ENCODE peak calls at places on chromosomes 2 and 18, in six cellular contexts. P, F, I, V, M and Y are unnamed samples.

GRCh38 chr18:9615280-9615797 is 980 bp upstream of the PPP4R1 start:
- DNase-seq in P (no peak), F (peak; percentile 40), I (peak; percentile 17), V (no peak), M (no peak), Y (peak; percentile 7)

GRCh38 chr2:439077-439476 is 151.2 kb upstream of the ALKAL2 start:
- DNase-seq in P (no peak), F (no peak), I (no peak), V (no peak), M (no peak), Y (peak; percentile 30)

GRCh38 chr18:32550958-32551357 is 80.3 kb upstream of the GAREM1 start:
- DNase-seq in P (no peak), F (peak; percentile 86), I (no peak), V (peak; percentile 26), M (peak; percentile 34), Y (peak; percentile 28)

GRCh38 chr2:127105656-127106456 is 1.1 kb downstream of the BIN1 start:
- DNase-seq in P (peak; percentile 61), F (peak; percentile 75), I (peak; percentile 51), V (peak; percentile 75), M (no peak), Y (no peak)

GRCh38 chr2:10302479-10303173 is at the start of gene HPCAL1:
- DNase-seq in P (peak; percentile 70), F (peak; percentile 98), I (peak; percentile 91), V (peak; percentile 81), M (peak; percentile 89), Y (peak; percentile 90)

GRCh38 chr2:168118733-168119518 is 128.5 kb downstream of the STK39 start:
- DNase-seq in P (peak; percentile 82), F (peak; percentile 87), I (peak; percentile 77), V (peak; percentile 80), M (no peak), Y (peak; percentile 10)

GRCh38 chr2:127056631-127057370 is 50.2 kb downstream of the BIN1 start:
- DNase-seq in P (no peak), F (no peak), I (no peak), V (no peak), M (no peak), Y (no peak)

GRCh38 chr2:80410346-80410745 is 105.8 kb upstream of the LRRTM1 start:
- DNase-seq in P (no peak), F (no peak), I (no peak), V (no peak), M (no peak), Y (no peak)

GRCh38 chr2:76599732-76600368 is 889.1 kb upstream of the GCFC2 start:
- DNase-seq in P (peak; percentile 67), F (peak; percentile 95), I (peak; percentile 77), V (peak; percentile 85), M (peak; percentile 71), Y (peak; percentile 72)

GRCh38 chr2:105919826-105920225 is 175.1 kb downstream of the NCK2 start:
- DNase-seq in P (peak; percentile 62), F (peak; percentile 54), I (no peak), V (peak; percentile 25), M (no peak), Y (peak; percentile 33)

GRCh38 chr2:173034143-173034542 is 41.5 kb upstream of the MAP3K20 start:
- DNase-seq in P (no peak), F (no peak), I (no peak), V (no peak), M (no peak), Y (no peak)

GRCh38 chr2:70511986-70512729 is 41.5 kb downstream of the TGFA start:
- DNase-seq in P (no peak), F (no peak), I (no peak), V (no peak), M (no peak), Y (no peak)

GRCh38 chr2:38592951-38593350 is 9.8 kb downstream of the HNRNPLL start:
- DNase-seq in P (peak; percentile 79), F (no peak), I (no peak), V (peak; percentile 32), M (no peak), Y (no peak)

GRCh38 chr2:130796280-130796679 is 40.4 kb upstream of the ARHGEF4 start:
- DNase-seq in P (no peak), F (peak; percentile 78), I (no peak), V (no peak), M (no peak), Y (no peak)

GRCh38 chr2:199896617-199897016 is 14.5 kb upstream of the C2orf69 start:
- DNase-seq in P (no peak), F (no peak), I (no peak), V (no peak), M (no peak), Y (no peak)

GRCh38 chr2:32865399-32866068 is 81.2 kb upstream of the LTBP1 start:
- DNase-seq in P (peak; percentile 96), F (no peak), I (no peak), V (peak; percentile 92), M (no peak), Y (peak; percentile 93)

GRCh38 chr2:127101756-127102463 is 5.0 kb downstream of the BIN1 start:
- DNase-seq in P (no peak), F (no peak), I (no peak), V (no peak), M (no peak), Y (no peak)

GRCh38 chr2:124402274-124402673 is 377.2 kb downstream of the CNTNAP5 start:
- DNase-seq in P (no peak), F (no peak), I (no peak), V (no peak), M (no peak), Y (no peak)

GRCh38 chr2:6863792-6864191 is 1.9 kb downstream of the CMPK2 start:
- DNase-seq in P (no peak), F (no peak), I (no peak), V (peak; percentile 31), M (no peak), Y (peak; percentile 11)

GRCh38 chr18:50128506-50129271 is 66.3 kb downstream of the MYO5B start:
- DNase-seq in P (no peak), F (no peak), I (no peak), V (no peak), M (no peak), Y (no peak)

GRCh38 chr2:18911416-18911815 is 322.0 kb upstream of the NT5C1B start:
- DNase-seq in P (no peak), F (no peak), I (no peak), V (no peak), M (no peak), Y (no peak)
- H4K8ac ChIP-seq in P (peak overlapping the region; percentile 78), F (no peak overlapping the region), I (no peak overlapping the region), V (peak overlapping the region; percentile 88), M (peak overlapping the region; percentile 46), Y (no peak overlapping the region)

GRCh38 chr2:48439102-48439501 is 90.9 kb upstream of the STON1 start:
- DNase-seq in P (peak; percentile 28), F (no peak), I (no peak), V (no peak), M (no peak), Y (no peak)
- H3K4me3 ChIP-seq in P (no peak overlapping the region), F (no peak overlapping the region), I (no peak overlapping the region), V (no peak overlapping the region), M (no peak overlapping the region), Y (no peak overlapping the region)

GRCh38 chr2:174773191-174773590 is 8.9 kb upstream of the CHRNA1 start:
- DNase-seq in P (no peak), F (no peak), I (no peak), V (no peak), M (no peak), Y (no peak)

GRCh38 chr2:174772492-174772801 is 8.2 kb upstream of the CHRNA1 start:
- DNase-seq in P (no peak), F (no peak), I (no peak), V (no peak), M (no peak), Y (no peak)

GRCh38 chr2:174771136-174771535 is 6.9 kb upstream of the CHRNA1 start:
- DNase-seq in P (no peak), F (no peak), I (no peak), V (no peak), M (no peak), Y (no peak)

GRCh38 chr2:174774828-174775227 is 10.6 kb upstream of the CHRNA1 start:
- DNase-seq in P (no peak), F (no peak), I (no peak), V (no peak), M (no peak), Y (no peak)

DNA sequence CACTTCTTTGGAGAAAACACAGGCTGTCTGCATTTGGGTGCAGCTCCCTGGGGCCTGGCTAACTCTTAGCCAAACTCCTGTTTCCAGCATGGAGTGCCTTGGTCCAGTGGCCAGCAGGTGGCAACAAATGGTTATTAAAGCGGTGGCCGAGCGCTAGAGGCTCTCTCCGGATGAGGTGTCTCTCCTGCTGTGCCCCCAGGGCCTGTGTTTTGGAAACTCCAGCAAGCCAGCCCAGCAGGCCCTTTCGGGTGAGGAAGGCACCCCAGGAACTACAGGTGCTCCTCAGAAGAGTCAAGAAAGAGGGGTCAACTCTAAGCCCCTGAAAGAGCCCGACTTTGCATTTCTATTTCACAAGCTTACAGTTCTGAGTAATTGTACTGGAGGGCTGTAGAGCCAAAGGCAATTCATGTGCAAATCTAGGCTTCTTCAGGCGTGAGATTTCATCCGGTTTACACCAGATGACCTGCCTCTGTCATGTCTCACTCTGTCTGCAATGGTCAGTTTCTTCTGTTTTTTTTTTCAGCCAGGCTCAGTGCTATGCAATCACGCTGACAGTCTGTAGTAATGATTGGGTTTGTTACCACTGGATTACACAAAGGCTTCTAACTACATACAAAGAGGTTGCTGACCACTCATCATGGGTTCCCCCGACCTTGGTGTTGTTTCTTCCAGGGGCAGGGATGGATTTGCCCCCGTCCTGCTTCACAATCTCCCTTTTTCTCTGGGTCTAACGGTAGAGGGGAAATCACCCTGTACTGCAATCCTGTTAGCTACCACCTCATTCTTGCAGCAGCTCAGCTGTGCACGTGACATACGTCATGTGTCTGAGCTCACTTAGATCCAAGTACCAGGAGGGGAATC is 7.6 kb upstream of the CHRNA1 start:
- DNase-seq in P (peak; percentile 82), F (peak; percentile 95), I (peak; percentile 75), V (peak; percentile 94), M (peak; percentile 93), Y (peak; percentile 86)
- H4K8ac ChIP-seq in P (peak overlapping the region; percentile 89), F (no peak overlapping the region), I (peak overlapping the region; percentile 67), V (peak overlapping the region; percentile 88), M (peak overlapping the region; percentile 58), Y (peak overlapping the region; percentile 71)

GRCh38 chr18:46242185-46242584 is 138.0 kb downstream of the HAUS1 start:
- DNase-seq in P (no peak), F (no peak), I (no peak), V (no peak), M (no peak), Y (no peak)
- H3K4me3 ChIP-seq in P (no peak overlapping the region), F (no peak overlapping the region), I (no peak overlapping the region), V (no peak overlapping the region), M (no peak overlapping the region), Y (no peak overlapping the region)